ENCODE peak calls at places on chromosomes 16 and 17, in nine cellular contexts. R is adrenal gland, X is activated B cell treated with CpG ODN at 0.5 μM for 24 hours, U is mesothelial cell of epicardium, E is fibroblast of pulmonary artery, H is GM23338, C is AG10803, G is mammary epithelial cell, S is fibroblast of lung. Y is an unnamed sample.

GRCh38 chr16:22320572-22321339 is 23.5 kb downstream of the POLR3E start:
- DNase-seq in R (no peak), X (no peak), U (no peak), E (no peak), H (no peak), C (no peak), G (no peak), S (no peak), Y (peak; percentile 24)

GRCh38 chr17:59154721-59155438 is at the start of gene SKA2:
- DNase-seq in R (peak; percentile 98), X (peak; percentile 85), U (peak; percentile 93), E (no peak), H (peak; percentile 99), C (no peak), G (no peak), S (no peak), Y (peak; percentile 97)

GRCh38 chr16:30430428-30430970 is 669 bp upstream of the DCTPP1 start:
- DNase-seq in R (no peak), X (no peak), U (no peak), E (no peak), H (no peak), C (no peak), G (no peak), S (no peak), Y (no peak)

GRCh38 chr16:84844049-84844350 is 24.2 kb downstream of the CRISPLD2 start:
- DNase-seq in R (no peak), X (no peak), U (no peak), E (no peak), H (no peak), C (peak; percentile 46), G (no peak), S (no peak), Y (no peak)

GRCh38 chr16:49889725-49890397 is 33.9 kb upstream of the ZNF423 start:
- DNase-seq in R (no peak), X (no peak), U (no peak), E (peak; percentile 8), H (no peak), C (peak; percentile 6), G (peak; percentile 16), S (no peak), Y (no peak)

GRCh38 chr16:48613061-48613957 is 3.3 kb upstream of the N4BP1 start:
- DNase-seq in R (no peak), X (no peak), U (no peak), E (peak; percentile 73), H (peak; percentile 45), C (peak; percentile 90), G (peak; percentile 11), S (no peak), Y (no peak)

GRCh38 chr16:85898521-85899442 is at the start of gene IRF8:
- DNase-seq in R (peak; percentile 58), X (peak; percentile 89), U (peak; percentile 54), E (peak; percentile 57), H (peak; percentile 80), C (no peak), G (no peak), S (peak; percentile 66), Y (peak; percentile 77)

GRCh38 chr17:78787444-78787843 is 5.4 kb upstream of the CYTH1 start:
- DNase-seq in R (no peak), X (no peak), U (no peak), E (no peak), H (peak; percentile 68), C (no peak), G (peak; percentile 93), S (no peak), Y (no peak)

GRCh38 chr17:27525316-27525715 is 69.1 kb downstream of the KSR1 start:
- DNase-seq in R (no peak), X (no peak), U (no peak), E (no peak), H (no peak), C (no peak), G (no peak), S (no peak), Y (no peak)

GRCh38 chr16:85522842-85523601 is 90.1 kb upstream of the GSE1 start:
- DNase-seq in R (no peak), X (no peak), U (no peak), E (peak; percentile 51), H (no peak), C (peak; percentile 81), G (no peak), S (peak; percentile 36), Y (no peak)

GRCh38 chr17:68437979-68438877 is 19.1 kb downstream of the WIPI1 start:
- DNase-seq in R (peak; percentile 64), X (no peak), U (no peak), E (peak; percentile 45), H (peak; percentile 35), C (no peak), G (no peak), S (peak; percentile 5), Y (no peak)

DNA sequence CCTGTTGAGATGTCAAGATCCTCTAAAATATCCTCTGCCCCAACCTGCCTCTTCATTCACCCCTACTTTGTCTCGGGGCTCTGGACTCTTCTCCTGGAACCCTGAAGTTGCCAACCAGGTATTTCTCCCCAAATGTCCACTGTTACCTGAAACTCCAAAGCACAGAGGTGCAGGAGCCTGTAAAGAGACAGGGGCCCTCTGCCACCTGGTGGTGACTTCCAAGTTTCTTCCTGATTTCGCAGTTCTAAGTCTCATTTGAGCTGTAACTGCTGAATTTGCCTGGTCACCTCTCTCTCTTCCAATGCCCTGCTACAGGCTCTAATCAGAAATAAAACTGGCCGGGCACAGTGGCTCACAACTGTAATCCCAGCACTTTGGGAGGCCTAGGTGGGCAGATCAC is 77.1 kb upstream of the RCVRN start:
- DNase-seq in R (no peak), X (no peak), U (no peak), E (no peak), H (peak; percentile 82), C (no peak), G (no peak), S (no peak), Y (no peak)
- TF ChIP-seq CTCF in R (peak; percentile 9), X (no peak), U (no peak), E (peak; percentile 19), H (peak; percentile 72), C (peak; percentile 32), G (no peak), S (no peak), Y (peak; percentile 57)

GRCh38 chr16:3479654-3480216 is 15.6 kb downstream of the C16orf90 start:
- DNase-seq in R (no peak), X (no peak), U (no peak), E (no peak), H (no peak), C (no peak), G (no peak), S (no peak), Y (no peak)

GRCh38 chr16:3478242-3478925 is 16.9 kb downstream of the C16orf90 start:
- DNase-seq in R (no peak), X (no peak), U (no peak), E (no peak), H (no peak), C (no peak), G (no peak), S (no peak), Y (no peak)

GRCh38 chr16:3482659-3483241 is 12.5 kb downstream of the C16orf90 start:
- DNase-seq in R (no peak), X (no peak), U (no peak), E (no peak), H (no peak), C (no peak), G (no peak), S (no peak), Y (no peak)

GRCh38 chr16:3481696-3482658 is 13.3 kb downstream of the C16orf90 start:
- DNase-seq in R (no peak), X (no peak), U (no peak), E (no peak), H (no peak), C (no peak), G (no peak), S (no peak), Y (no peak)

GRCh38 chr16:3480901-3481695 is 14.2 kb downstream of the C16orf90 start:
- DNase-seq in R (no peak), X (no peak), U (no peak), E (no peak), H (peak; percentile 50), C (no peak), G (no peak), S (no peak), Y (no peak)
- TF ChIP-seq CTCF in R (no peak), X (no peak), U (no peak), E (no peak), H (peak; percentile 18), C (no peak), G (no peak), S (no peak), Y (no peak)

GRCh38 chr16:88428616-88429386 is 24.3 kb upstream of the ZFPM1 start:
- DNase-seq in R (no peak), X (no peak), U (no peak), E (no peak), H (no peak), C (no peak), G (no peak), S (no peak), Y (no peak)
- TF ChIP-seq CTCF in R (no peak), X (no peak), U (peak; percentile 18), E (no peak), H (no peak), C (no peak), G (no peak), S (no peak), Y (peak; percentile 31)

GRCh38 chr17:80264048-80264792 is 3.6 kb downstream of the RNF213 start:
- DNase-seq in R (no peak), X (peak; percentile 35), U (no peak), E (no peak), H (no peak), C (no peak), G (no peak), S (no peak), Y (no peak)

GRCh38 chr17:80262775-80263244 is 2.2 kb downstream of the RNF213 start:
- DNase-seq in R (no peak), X (peak; percentile 27), U (no peak), E (no peak), H (no peak), C (no peak), G (no peak), S (no peak), Y (no peak)

GRCh38 chr17:80264793-80265075 is 4.1 kb downstream of the RNF213 start:
- DNase-seq in R (no peak), X (no peak), U (no peak), E (no peak), H (no peak), C (no peak), G (no peak), S (no peak), Y (no peak)

GRCh38 chr17:80262291-80262690 is 1.6 kb downstream of the RNF213 start:
- DNase-seq in R (no peak), X (no peak), U (no peak), E (no peak), H (no peak), C (no peak), G (no peak), S (no peak), Y (no peak)

DNA sequence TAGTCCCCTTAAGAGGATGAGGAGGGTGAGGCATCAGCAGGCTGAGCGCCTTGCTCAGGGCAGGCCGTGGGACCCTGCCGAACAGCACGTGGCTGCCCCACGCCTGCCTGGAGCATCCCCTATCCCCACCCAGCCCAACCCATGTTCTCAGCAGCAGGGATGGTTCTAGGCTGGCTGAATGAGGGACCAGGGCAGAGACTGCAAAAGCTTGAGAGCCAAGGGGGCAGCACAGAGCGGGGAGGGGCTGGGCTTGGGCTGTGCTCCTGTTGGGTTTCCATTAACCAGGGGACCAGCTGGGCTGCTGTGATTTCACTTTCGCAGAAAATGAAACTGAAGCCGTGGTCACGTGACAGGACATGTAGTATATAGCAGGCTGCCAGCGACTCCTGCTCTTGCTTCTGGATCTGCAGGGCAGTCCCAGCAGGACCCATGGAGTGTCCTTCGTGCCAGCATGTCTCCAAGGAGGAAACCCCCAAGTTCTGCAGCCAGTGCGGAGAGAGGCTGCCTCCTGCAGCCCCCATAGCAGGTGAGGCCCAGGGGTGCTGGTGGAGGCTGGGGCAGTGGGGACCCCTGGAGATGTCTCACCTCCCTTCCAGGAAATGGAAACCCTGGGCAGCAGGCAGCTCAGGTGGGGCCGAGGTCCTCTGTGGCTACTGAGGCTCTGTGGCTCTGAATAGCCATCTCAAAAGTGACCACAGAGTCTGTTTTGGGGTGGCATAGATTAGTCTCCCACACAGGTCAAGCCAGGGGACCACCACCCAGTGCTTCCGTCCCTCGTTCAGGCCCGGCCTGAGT is 2.8 kb downstream of the RNF213 start:
- DNase-seq in R (peak; percentile 91), X (peak; percentile 73), U (no peak), E (peak; percentile 80), H (peak; percentile 42), C (peak; percentile 87), G (peak; percentile 77), S (no peak), Y (no peak)
- TF ChIP-seq CTCF in R (no peak), X (no peak), U (no peak), E (no peak), H (no peak), C (no peak), G (no peak), S (peak; percentile 4), Y (no peak)